ENCODE peak calls at places on chromosome 19, in five cellular contexts. Q, L, D, K and C are unnamed samples.
A peak's percentile ranks its signal among the peaks of the same experiment; 100 is the strongest.

GRCh38 chr19:47363758-47364529 is 14.8 kb downstream of the DHX34 start:
- DNase-seq in Q (no peak), L (no peak), D (no peak), K (peak; percentile 14), C (no peak)

GRCh38 chr19:3028305-3029069 is 593 bp downstream of the TLE2 start:
- DNase-seq in Q (no peak), L (no peak), D (no peak), K (no peak), C (peak; percentile 83)

GRCh38 chr19:45972081-45972943 is 1.4 kb downstream of the NOVA2 start:
- DNase-seq in Q (no peak), L (no peak), D (peak; percentile 10), K (no peak), C (no peak)

GRCh38 chr19:52227980-52228379 is 38.1 kb downstream of the PPP2R1A start:
- DNase-seq in Q (no peak), L (no peak), D (no peak), K (no peak), C (no peak)

GRCh38 chr19:50551034-50551712 is 17.1 kb downstream of the LRRC4B start:
- DNase-seq in Q (no peak), L (no peak), D (no peak), K (no peak), C (no peak)

GRCh38 chr19:35704218-35704617 is at the start of gene ZBTB32:
- DNase-seq in Q (no peak), L (no peak), D (no peak), K (peak; percentile 52), C (peak; percentile 70)

GRCh38 chr19:58566989-58567388 is 6.1 kb downstream of the MZF1 start:
- DNase-seq in Q (peak; percentile 24), L (no peak), D (no peak), K (no peak), C (peak; percentile 18)

GRCh38 chr19:51398096-51398704 is 7.8 kb upstream of the C19orf84 start:
- DNase-seq in Q (no peak), L (peak; percentile 59), D (no peak), K (no peak), C (no peak)

GRCh38 chr19:16118489-16119033 is 6.9 kb downstream of the RAB8A start:
- DNase-seq in Q (peak; percentile 70), L (no peak), D (no peak), K (no peak), C (no peak)

GRCh38 chr19:10292206-10292788 is 2.5 kb downstream of the ICAM5 start:
- DNase-seq in Q (peak; percentile 90), L (peak; percentile 83), D (peak; percentile 63), K (peak; percentile 24), C (peak; percentile 97)

GRCh38 chr19:48499352-48500090 is 12.1 kb downstream of the LMTK3 start:
- DNase-seq in Q (no peak), L (no peak), D (no peak), K (no peak), C (peak; percentile 82)

GRCh38 chr19:53102186-53102585 is 1.0 kb downstream of the ZNF160 start:
- DNase-seq in Q (no peak), L (peak; percentile 2), D (no peak), K (no peak), C (no peak)

GRCh38 chr19:22144394-22144793 is 52.4 kb downstream of the ZNF676 start:
- DNase-seq in Q (no peak), L (no peak), D (no peak), K (peak; percentile 16), C (no peak)

GRCh38 chr19:18173572-18174294 is at the start of gene IFI30:
- DNase-seq in Q (peak; percentile 90), L (peak; percentile 53), D (peak; percentile 47), K (no peak), C (peak; percentile 95)

GRCh38 chr19:47155141-47155540 is 24.5 kb downstream of the SAE1 start:
- DNase-seq in Q (no peak), L (no peak), D (no peak), K (no peak), C (peak; percentile 81)

GRCh38 chr19:16115309-16116039 is 3.8 kb downstream of the RAB8A start:
- DNase-seq in Q (no peak), L (no peak), D (no peak), K (no peak), C (no peak)

GRCh38 chr19:47082493-47082892 is 31.1 kb downstream of the ZC3H4 start:
- DNase-seq in Q (no peak), L (no peak), D (no peak), K (no peak), C (no peak)

GRCh38 chr19:42176649-42176989 is 40.9 kb downstream of the DEDD2 start:
- DNase-seq in Q (no peak), L (no peak), D (no peak), K (no peak), C (no peak)

GRCh38 chr19:1943661-1944087 is 2.7 kb downstream of the CSNK1G2 start:
- DNase-seq in Q (no peak), L (no peak), D (no peak), K (no peak), C (peak; percentile 72)

GRCh38 chr19:17719730-17720486 is 628 bp downstream of the MAP1S start:
- DNase-seq in Q (no peak), L (peak; percentile 34), D (no peak), K (no peak), C (peak; percentile 86)